ENCODE peak calls at places on chromosomes 4 and X, in seven cellular contexts. G is uterus, I is tibial nerve, W is PC-3, S is transverse colon, P is neural progenitor cell, E is upper lobe of left lung. Y is an unnamed sample.

GRCh38 chr4:100295792-100296191 is 105.5 kb upstream of the DDIT4L start:
- DNase-seq in E (no peak), I (no peak), G (no peak), W (no peak), P (no peak), S (no peak), Y (no peak)

GRCh38 chrX:96684339-96685204 is at the start of gene DIAPH2:
- DNase-seq in S (peak; percentile 87), E (peak; percentile 94), G (peak; percentile 66), P (peak; percentile 88), W (peak; percentile 86), I (peak; percentile 47), Y (peak; percentile 71)

GRCh38 chr4:153676984-153677383 is 7.1 kb upstream of the TLR2 start:
- DNase-seq in I (no peak), S (no peak), P (no peak), G (no peak), W (peak; percentile 88), E (no peak), Y (peak; percentile 89)

GRCh38 chrX:97705936-97706335 is 822.2 kb downstream of the RPA4 start:
- DNase-seq in G (no peak), I (no peak), E (no peak), P (peak; percentile 48), S (no peak), W (no peak), Y (no peak)

GRCh38 chrX:17826609-17827496 is 34.2 kb downstream of the RAI2 start:
- DNase-seq in S (peak; percentile 36), E (no peak), W (peak; percentile 34), P (no peak), I (no peak), G (no peak), Y (no peak)

GRCh38 chrX:47958943-47959342 is 44.8 kb downstream of the ZNF182 start:
- DNase-seq in G (no peak), P (no peak), S (no peak), E (no peak), W (peak; percentile 18), I (no peak), Y (no peak)

GRCh38 chrX:54181196-54181953 is 1.7 kb downstream of the FAM120C start:
- DNase-seq in E (no peak), I (no peak), S (no peak), P (no peak), G (no peak), W (peak; percentile 27), Y (no peak)

GRCh38 chr4:7295201-7295916 is 103.0 kb downstream of the SORCS2 start:
- DNase-seq in S (peak; percentile 34), I (peak; percentile 49), E (peak; percentile 86), P (no peak), G (peak; percentile 43), W (no peak), Y (no peak)

GRCh38 chr4:142558851-142559250 is 287.2 kb downstream of the INPP4B start:
- DNase-seq in P (peak; percentile 43), I (no peak), W (no peak), S (no peak), G (no peak), E (no peak), Y (no peak)

GRCh38 chr4:184960505-184960971 is 57.8 kb upstream of the HELT start:
- DNase-seq in S (no peak), P (no peak), I (no peak), G (no peak), E (no peak), W (no peak), Y (peak; percentile 14)

GRCh38 chr4:146709956-146710355 is 71.3 kb downstream of the POU4F2 start:
- DNase-seq in E (no peak), I (no peak), S (no peak), P (no peak), W (peak; percentile 45), G (no peak), Y (peak; percentile 4)

GRCh38 chr4:67723949-67724348 is 23.0 kb upstream of the UBA6 start:
- DNase-seq in P (peak; percentile 25), E (peak; percentile 62), G (no peak), S (no peak), W (no peak), I (no peak), Y (peak; percentile 32)

GRCh38 chr4:5750052-5750950 is 39.3 kb downstream of the EVC start:
- DNase-seq in S (no peak), I (no peak), E (no peak), W (no peak), G (no peak), P (no peak), Y (peak; percentile 55)

GRCh38 chr4:185210102-185210981 is 944 bp downstream of the SNX25 start:
- DNase-seq in S (peak; percentile 51), W (peak; percentile 31), P (peak; percentile 75), G (no peak), E (peak; percentile 92), I (no peak), Y (peak; percentile 45)

GRCh38 chrX:65667503-65668355 is at the start of gene MSN:
- DNase-seq in S (peak; percentile 76), E (peak; percentile 96), I (peak; percentile 57), W (peak; percentile 66), G (peak; percentile 72), P (peak; percentile 68), Y (peak; percentile 29)

GRCh38 chr4:56658410-56659003 is 22.6 kb downstream of the HOPX start:
- DNase-seq in S (no peak), W (no peak), E (no peak), P (no peak), I (no peak), G (no peak), Y (peak; percentile 58)

GRCh38 chrX:87583679-87584078 is 66.1 kb downstream of the KLHL4 start:
- DNase-seq in G (no peak), E (no peak), S (no peak), W (peak; percentile 39), P (peak; percentile 65), I (no peak), Y (no peak)

GRCh38 chr4:2300431-2300861 is 38.5 kb upstream of the MXD4 start:
- DNase-seq in G (no peak), S (no peak), E (no peak), W (no peak), P (no peak), I (no peak), Y (no peak)

GRCh38 chrX:153688900-153689590 is 1.3 kb downstream of the SLC6A8 start:
- DNase-seq in P (peak; percentile 49), W (peak; percentile 46), I (no peak), G (no peak), E (peak; percentile 80), S (no peak), Y (no peak)

DNA sequence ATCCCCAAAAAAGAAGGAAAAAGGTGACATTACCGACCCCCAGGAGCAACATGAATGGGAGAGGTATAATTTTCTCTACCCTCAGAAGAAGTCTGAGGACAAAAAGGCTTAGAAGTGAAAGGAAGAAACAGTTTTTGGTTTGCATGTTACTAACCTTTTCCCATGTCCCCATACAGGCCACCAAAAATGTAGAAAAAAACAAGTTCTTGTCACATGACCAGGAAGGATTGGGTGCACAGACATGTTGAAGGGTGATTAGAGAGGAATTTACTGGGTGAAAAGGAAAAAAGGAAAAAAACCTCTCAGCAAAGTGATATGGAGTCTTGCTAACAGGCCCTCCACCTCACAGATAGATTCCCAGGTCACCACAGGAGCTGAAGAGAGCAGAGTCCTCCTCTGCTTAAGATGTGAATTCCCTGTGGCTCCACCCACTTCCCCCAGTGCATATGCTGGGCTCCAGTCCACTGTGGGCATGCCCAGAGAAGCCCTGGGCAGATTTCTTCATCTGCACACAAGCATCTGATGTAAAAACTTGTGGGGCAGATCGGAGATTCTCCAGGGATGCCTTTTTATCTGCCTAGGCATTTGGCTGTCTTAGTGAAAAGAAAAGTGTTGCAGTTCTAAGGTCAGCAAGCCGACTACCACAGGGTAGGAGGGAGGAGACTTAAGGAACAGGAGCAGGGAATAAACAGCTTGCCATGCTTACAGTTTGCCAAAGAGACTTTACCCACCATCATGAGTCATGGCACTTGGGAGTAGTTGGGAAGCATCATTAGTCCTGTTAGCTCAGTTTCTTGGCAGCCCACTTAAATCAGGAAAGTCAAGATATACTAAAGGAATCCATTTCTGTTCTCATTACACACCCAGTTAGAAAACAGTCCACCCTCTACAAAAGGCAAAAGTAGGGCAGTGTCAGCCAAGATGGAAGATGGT is 25.0 kb upstream of the PASD1 start:
- DNase-seq in P (no peak), E (no peak), W (no peak), G (no peak), S (no peak), I (no peak), Y (peak; percentile 2)
- H3K27me3 ChIP-seq in P (no peaks in the 10 kb centered on the region), E (no peaks in the 10 kb centered on the region), W (no peaks in the 10 kb centered on the region), G (no peaks in the 10 kb centered on the region), S (no peaks in the 10 kb centered on the region), I (no peaks in the 10 kb centered on the region), Y (no peaks in the 10 kb centered on the region)

GRCh38 chr4:87119965-87120364 is 100.5 kb downstream of the KLHL8 start:
- DNase-seq in E (no peak), G (no peak), S (no peak), I (no peak), W (no peak), P (no peak), Y (no peak)
- H3K4me1 ChIP-seq in E (peaks cover 44% of the 10 kb centered on the region), G (peaks cover 4% of the 10 kb centered on the region), S (peaks cover 25% of the 10 kb centered on the region), I (peaks cover 21% of the 10 kb centered on the region), W (peaks cover 15% of the 10 kb centered on the region), P (peaks cover 6% of the 10 kb centered on the region), Y (peaks cover 16% of the 10 kb centered on the region)

GRCh38 chrX:120358687-120359086 is 3.2 kb upstream of the ATP1B4 start:
- DNase-seq in S (no peak), G (no peak), P (peak; percentile 2), W (peak; percentile 38), E (no peak), I (no peak), Y (peak; percentile 26)
- TF ChIP-seq CTCF in S (no peak), G (no peak), P (no peak), W (no peak), E (no peak), I (no peak), Y (no peak)

DNA sequence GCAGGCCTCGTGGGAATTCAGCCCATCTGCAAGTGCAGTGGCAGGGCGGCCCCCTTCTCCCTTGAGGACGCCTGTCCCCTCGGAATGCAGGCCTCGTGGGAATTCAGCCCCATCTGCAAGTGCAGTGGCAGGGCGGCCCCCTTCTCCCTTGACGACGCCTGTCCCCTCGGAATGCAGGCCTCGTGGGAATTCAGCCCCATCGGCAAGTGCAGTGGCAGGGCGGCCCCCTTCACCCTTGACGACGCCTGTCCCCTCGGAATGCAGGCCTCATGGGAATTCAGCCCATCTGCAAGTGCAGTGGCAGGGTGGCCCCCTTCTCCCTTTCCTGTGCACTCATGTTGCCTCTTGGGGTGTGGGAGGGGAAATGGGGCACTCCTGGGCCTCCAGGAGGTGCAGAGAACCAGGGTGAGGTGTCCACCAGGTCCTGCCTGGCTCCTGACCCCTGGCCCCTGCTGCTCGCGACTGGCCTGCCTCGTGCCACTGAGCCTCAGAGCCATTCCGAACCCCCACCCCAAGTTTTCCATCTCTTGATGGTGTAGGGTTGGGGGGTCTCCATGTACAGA is 6.7 kb upstream of the SLC26A1 start:
- DNase-seq in P (no peak), W (no peak), S (no peak), E (peak; percentile 37), G (no peak), I (no peak), Y (no peak)
- H3K27me3 ChIP-seq in P (peaks cover 100% of the 10 kb centered on the region), W (peaks cover 14% of the 10 kb centered on the region), S (peaks cover 85% of the 10 kb centered on the region), E (peaks cover 28% of the 10 kb centered on the region), G (peaks cover 32% of the 10 kb centered on the region), I (peaks cover 70% of the 10 kb centered on the region), Y (peaks cover 90% of the 10 kb centered on the region)

Y was measured in foreskin keratinocyte.